ENCODE peak calls at places on chromosomes 16 and 17, in nine cellular contexts. One of them, this sample, is unnamed.

GRCh38 chr17:31575043-31575442 is 183.6 kb downstream of the RAB11FIP4 start:
- DNase-seq in activated B cell treated with CpG ODN at 0.5 μM for 24 hours: no peak
- DNase-seq in fibroblast of pulmonary artery: no peak
- DNase-seq in GM12865: no peak
- DNase-seq in CD8-positive, alpha-beta T cell: no peak
- DNase-seq in hepatocyte: no peak
- DNase-seq in glutamatergic neuron: no peak
- DNase-seq in RWPE1: no peak
- DNase-seq in endothelial cell: no peak
- DNase-seq in this sample: no peak

GRCh38 chr17:38561416-38562214 is 44.1 kb downstream of the SRCIN1 start:
- DNase-seq in CD8-positive, alpha-beta T cell: no peak
- DNase-seq in activated B cell treated with CpG ODN at 0.5 μM for 24 hours: no peak
- DNase-seq in endothelial cell: peak; percentile 49
- DNase-seq in fibroblast of pulmonary artery: no peak
- DNase-seq in hepatocyte: no peak
- DNase-seq in glutamatergic neuron: peak; percentile 71
- DNase-seq in GM12865: no peak
- DNase-seq in RWPE1: no peak
- DNase-seq in this sample: no peak

GRCh38 chr16:1610841-1611653 is 825 bp downstream of the IFT140 start:
- DNase-seq in glutamatergic neuron: no peak
- DNase-seq in RWPE1: no peak
- DNase-seq in fibroblast of pulmonary artery: no peak
- DNase-seq in endothelial cell: peak; percentile 10
- DNase-seq in activated B cell treated with CpG ODN at 0.5 μM for 24 hours: no peak
- DNase-seq in CD8-positive, alpha-beta T cell: no peak
- DNase-seq in hepatocyte: no peak
- DNase-seq in GM12865: peak; percentile 54
- DNase-seq in this sample: peak; percentile 21

GRCh38 chr16:3401719-3402397 is 843 bp downstream of the ZNF174 start:
- DNase-seq in glutamatergic neuron: peak; percentile 34
- DNase-seq in endothelial cell: peak; percentile 6
- DNase-seq in RWPE1: peak; percentile 13
- DNase-seq in CD8-positive, alpha-beta T cell: no peak
- DNase-seq in activated B cell treated with CpG ODN at 0.5 μM for 24 hours: no peak
- DNase-seq in hepatocyte: peak; percentile 19
- DNase-seq in GM12865: peak; percentile 9
- DNase-seq in fibroblast of pulmonary artery: peak; percentile 10
- DNase-seq in this sample: no peak

GRCh38 chr16:49658491-49658890 is 197.4 kb downstream of the ZNF423 start:
- DNase-seq in GM12865: no peak
- DNase-seq in CD8-positive, alpha-beta T cell: no peak
- DNase-seq in hepatocyte: no peak
- DNase-seq in glutamatergic neuron: no peak
- DNase-seq in activated B cell treated with CpG ODN at 0.5 μM for 24 hours: no peak
- DNase-seq in fibroblast of pulmonary artery: no peak
- DNase-seq in RWPE1: no peak
- DNase-seq in endothelial cell: no peak
- DNase-seq in this sample: no peak

GRCh38 chr17:71975331-71975801 is 145.5 kb upstream of the SOX9 start:
- DNase-seq in RWPE1: peak; percentile 24
- DNase-seq in CD8-positive, alpha-beta T cell: no peak
- DNase-seq in GM12865: no peak
- DNase-seq in fibroblast of pulmonary artery: peak; percentile 44
- DNase-seq in glutamatergic neuron: no peak
- DNase-seq in activated B cell treated with CpG ODN at 0.5 μM for 24 hours: no peak
- DNase-seq in endothelial cell: peak; percentile 41
- DNase-seq in hepatocyte: peak; percentile 64
- DNase-seq in this sample: no peak

GRCh38 chr17:81018044-81018802 is 16.7 kb upstream of the BAIAP2 start:
- DNase-seq in glutamatergic neuron: no peak
- DNase-seq in activated B cell treated with CpG ODN at 0.5 μM for 24 hours: no peak
- DNase-seq in CD8-positive, alpha-beta T cell: peak; percentile 34
- DNase-seq in RWPE1: no peak
- DNase-seq in endothelial cell: no peak
- DNase-seq in fibroblast of pulmonary artery: peak; percentile 43
- DNase-seq in hepatocyte: no peak
- DNase-seq in GM12865: peak; percentile 55
- DNase-seq in this sample: no peak

GRCh38 chr16:28258571-28258970 is 33.8 kb upstream of the SBK1 start:
- DNase-seq in activated B cell treated with CpG ODN at 0.5 μM for 24 hours: no peak
- DNase-seq in RWPE1: no peak
- DNase-seq in GM12865: no peak
- DNase-seq in glutamatergic neuron: peak; percentile 40
- DNase-seq in fibroblast of pulmonary artery: peak; percentile 19
- DNase-seq in hepatocyte: peak; percentile 43
- DNase-seq in endothelial cell: no peak
- DNase-seq in CD8-positive, alpha-beta T cell: no peak
- DNase-seq in this sample: no peak

GRCh38 chr17:75693500-75694481 is 26.7 kb downstream of the SAP30BP start:
- DNase-seq in glutamatergic neuron: peak; percentile 30
- DNase-seq in hepatocyte: peak; percentile 57
- DNase-seq in activated B cell treated with CpG ODN at 0.5 μM for 24 hours: no peak
- DNase-seq in GM12865: no peak
- DNase-seq in fibroblast of pulmonary artery: peak; percentile 69
- DNase-seq in RWPE1: peak; percentile 63
- DNase-seq in CD8-positive, alpha-beta T cell: no peak
- DNase-seq in endothelial cell: no peak
- DNase-seq in this sample: no peak

GRCh38 chr16:17331071-17331521 is 139.7 kb downstream of the XYLT1 start:
- DNase-seq in activated B cell treated with CpG ODN at 0.5 μM for 24 hours: no peak
- DNase-seq in GM12865: no peak
- DNase-seq in endothelial cell: no peak
- DNase-seq in glutamatergic neuron: no peak
- DNase-seq in RWPE1: no peak
- DNase-seq in hepatocyte: no peak
- DNase-seq in CD8-positive, alpha-beta T cell: no peak
- DNase-seq in fibroblast of pulmonary artery: no peak
- DNase-seq in this sample: no peak

GRCh38 chr16:47490471-47490870 is 29.3 kb downstream of the PHKB start:
- DNase-seq in endothelial cell: no peak
- DNase-seq in GM12865: no peak
- DNase-seq in glutamatergic neuron: no peak
- DNase-seq in RWPE1: no peak
- DNase-seq in activated B cell treated with CpG ODN at 0.5 μM for 24 hours: no peak
- DNase-seq in CD8-positive, alpha-beta T cell: no peak
- DNase-seq in fibroblast of pulmonary artery: no peak
- DNase-seq in hepatocyte: no peak
- DNase-seq in this sample: no peak

GRCh38 chr16:58426095-58426494 is 33.8 kb downstream of the GINS3 start:
- DNase-seq in endothelial cell: no peak
- DNase-seq in RWPE1: no peak
- DNase-seq in GM12865: peak; percentile 56
- DNase-seq in activated B cell treated with CpG ODN at 0.5 μM for 24 hours: no peak
- DNase-seq in CD8-positive, alpha-beta T cell: peak; percentile 11
- DNase-seq in hepatocyte: no peak
- DNase-seq in fibroblast of pulmonary artery: no peak
- DNase-seq in glutamatergic neuron: no peak
- DNase-seq in this sample: no peak

GRCh38 chr17:64202683-64203430 is 60.2 kb downstream of the TEX2 start:
- DNase-seq in CD8-positive, alpha-beta T cell: no peak
- DNase-seq in fibroblast of pulmonary artery: peak; percentile 56
- DNase-seq in endothelial cell: no peak
- DNase-seq in RWPE1: peak; percentile 41
- DNase-seq in GM12865: no peak
- DNase-seq in hepatocyte: no peak
- DNase-seq in activated B cell treated with CpG ODN at 0.5 μM for 24 hours: no peak
- DNase-seq in glutamatergic neuron: no peak
- DNase-seq in this sample: no peak

GRCh38 chr16:77434365-77435239 is at the start of gene ADAMTS18:
- DNase-seq in RWPE1: no peak
- DNase-seq in CD8-positive, alpha-beta T cell: no peak
- DNase-seq in activated B cell treated with CpG ODN at 0.5 μM for 24 hours: no peak
- DNase-seq in hepatocyte: peak; percentile 30
- DNase-seq in glutamatergic neuron: peak; percentile 61
- DNase-seq in GM12865: no peak
- DNase-seq in fibroblast of pulmonary artery: no peak
- DNase-seq in endothelial cell: peak; percentile 13
- DNase-seq in this sample: peak; percentile 43

GRCh38 chr17:36937961-36938565 is 788 bp downstream of the LHX1 start:
- DNase-seq in activated B cell treated with CpG ODN at 0.5 μM for 24 hours: peak; percentile 30
- DNase-seq in GM12865: no peak
- DNase-seq in endothelial cell: no peak
- DNase-seq in hepatocyte: no peak
- DNase-seq in fibroblast of pulmonary artery: peak; percentile 45
- DNase-seq in RWPE1: no peak
- DNase-seq in CD8-positive, alpha-beta T cell: peak; percentile 16
- DNase-seq in glutamatergic neuron: peak; percentile 47
- DNase-seq in this sample: no peak

GRCh38 chr17:19269102-19269501 is 31.9 kb downstream of the EPN2 start:
- DNase-seq in glutamatergic neuron: no peak
- DNase-seq in hepatocyte: no peak
- DNase-seq in RWPE1: no peak
- DNase-seq in CD8-positive, alpha-beta T cell: no peak
- DNase-seq in GM12865: no peak
- DNase-seq in activated B cell treated with CpG ODN at 0.5 μM for 24 hours: no peak
- DNase-seq in fibroblast of pulmonary artery: no peak
- DNase-seq in endothelial cell: no peak
- DNase-seq in this sample: no peak

GRCh38 chr16:15885560-15886001 is 2.8 kb downstream of the CEP20 start:
- DNase-seq in glutamatergic neuron: no peak
- DNase-seq in CD8-positive, alpha-beta T cell: no peak
- DNase-seq in GM12865: no peak
- DNase-seq in endothelial cell: no peak
- DNase-seq in fibroblast of pulmonary artery: peak; percentile 44
- DNase-seq in hepatocyte: no peak
- DNase-seq in activated B cell treated with CpG ODN at 0.5 μM for 24 hours: no peak
- DNase-seq in RWPE1: no peak
- DNase-seq in this sample: no peak

DNA sequence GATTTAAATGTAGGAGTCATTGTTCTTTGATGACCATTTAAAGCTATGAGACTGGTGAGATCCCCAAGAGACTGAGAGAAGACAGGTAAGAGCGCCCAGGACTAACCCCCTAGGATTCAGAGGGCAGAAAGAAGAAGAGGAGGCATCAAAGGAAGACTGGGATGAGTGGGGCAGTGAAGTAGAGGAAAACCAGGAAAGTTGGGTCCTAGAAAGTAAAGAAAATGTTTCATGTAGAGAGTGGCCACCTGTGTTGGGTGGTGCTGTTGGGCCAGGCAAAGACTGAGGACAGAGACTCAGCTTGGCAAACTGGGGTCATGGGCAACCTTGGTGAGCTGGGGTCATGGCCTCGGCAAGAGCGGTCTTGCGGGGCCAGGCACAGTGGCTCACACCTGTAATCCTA is 1.3 kb upstream of the HAP1 start:
- DNase-seq in CD8-positive, alpha-beta T cell: no peak
- DNase-seq in hepatocyte: no peak
- DNase-seq in RWPE1: no peak
- DNase-seq in glutamatergic neuron: no peak
- DNase-seq in activated B cell treated with CpG ODN at 0.5 μM for 24 hours: no peak
- DNase-seq in endothelial cell: no peak
- DNase-seq in fibroblast of pulmonary artery: no peak
- DNase-seq in GM12865: no peak
- DNase-seq in this sample: no peak
- TF ChIP-seq CTCF in CD8-positive, alpha-beta T cell: no peak
- TF ChIP-seq CTCF in hepatocyte: no peak
- TF ChIP-seq CTCF in RWPE1: no peak
- TF ChIP-seq CTCF in glutamatergic neuron: no peak
- TF ChIP-seq CTCF in activated B cell treated with CpG ODN at 0.5 μM for 24 hours: no peak
- TF ChIP-seq CTCF in endothelial cell: no peak
- TF ChIP-seq CTCF in fibroblast of pulmonary artery: no peak
- TF ChIP-seq CTCF in GM12865: no peak
- TF ChIP-seq CTCF in this sample: no peak

DNA sequence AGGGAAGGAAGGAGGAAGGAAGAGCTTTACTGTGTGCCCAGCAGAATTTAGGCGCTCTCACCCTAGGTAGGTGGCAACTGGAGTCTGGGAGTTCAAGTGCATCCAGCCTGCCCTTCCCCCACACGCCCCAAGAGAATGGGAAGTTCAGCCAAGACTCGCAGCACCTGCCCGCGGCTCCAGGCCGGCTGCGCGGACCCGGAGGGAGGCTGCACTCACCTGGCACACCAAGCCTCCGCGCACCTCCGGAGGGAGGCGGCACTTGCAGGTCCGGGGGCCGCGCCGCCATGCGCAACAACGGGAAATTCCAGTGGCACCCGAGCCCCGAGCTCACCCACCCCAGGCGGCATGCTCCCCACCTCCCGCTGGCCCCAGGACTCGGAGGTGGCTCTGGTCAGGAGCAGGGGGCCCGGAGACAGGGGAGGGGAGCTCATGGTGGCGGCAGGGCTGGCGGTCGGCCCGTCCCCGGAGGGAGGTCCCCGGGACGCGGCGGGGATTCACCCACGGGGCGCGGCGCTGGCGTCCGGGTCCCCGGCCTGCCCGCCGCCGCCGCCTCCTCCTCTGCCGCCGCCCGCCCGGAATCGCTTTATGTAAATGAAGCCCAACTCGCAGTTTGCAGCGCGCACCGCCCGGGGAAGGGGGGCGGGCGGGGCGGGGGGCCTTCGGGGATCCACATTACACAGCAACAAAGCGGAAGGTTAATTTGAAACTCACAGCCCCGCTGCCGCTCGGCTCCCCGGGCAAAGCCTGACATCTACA is at the start of gene ZFHX3:
- DNase-seq in endothelial cell: no peak
- DNase-seq in CD8-positive, alpha-beta T cell: no peak
- DNase-seq in RWPE1: no peak
- DNase-seq in GM12865: peak; percentile 82
- DNase-seq in glutamatergic neuron: peak; percentile 70
- DNase-seq in hepatocyte: peak; percentile 83
- DNase-seq in activated B cell treated with CpG ODN at 0.5 μM for 24 hours: peak; percentile 70
- DNase-seq in fibroblast of pulmonary artery: peak; percentile 55
- DNase-seq in this sample: peak; percentile 51
- TF ChIP-seq CTCF in endothelial cell: no peak
- TF ChIP-seq CTCF in CD8-positive, alpha-beta T cell: no peak
- TF ChIP-seq CTCF in RWPE1: peak; percentile 34
- TF ChIP-seq CTCF in GM12865: peak; percentile 28
- TF ChIP-seq CTCF in glutamatergic neuron: no peak
- TF ChIP-seq CTCF in hepatocyte: peak; percentile 39
- TF ChIP-seq CTCF in activated B cell treated with CpG ODN at 0.5 μM for 24 hours: no peak
- TF ChIP-seq CTCF in fibroblast of pulmonary artery: no peak
- TF ChIP-seq CTCF in this sample: no peak

GRCh38 chr17:29567362-29568330 is 809 bp upstream of the ABHD15 start:
- DNase-seq in GM12865: peak; percentile 89
- DNase-seq in fibroblast of pulmonary artery: no peak
- DNase-seq in activated B cell treated with CpG ODN at 0.5 μM for 24 hours: peak; percentile 73
- DNase-seq in endothelial cell: peak; percentile 53
- DNase-seq in CD8-positive, alpha-beta T cell: peak; percentile 75
- DNase-seq in glutamatergic neuron: peak; percentile 67
- DNase-seq in RWPE1: peak; percentile 51
- DNase-seq in hepatocyte: peak; percentile 80
- DNase-seq in this sample: peak; percentile 52
- TF ChIP-seq CTCF in GM12865: peak; percentile 59
- TF ChIP-seq CTCF in fibroblast of pulmonary artery: peak; percentile 19
- TF ChIP-seq CTCF in activated B cell treated with CpG ODN at 0.5 μM for 24 hours: no peak
- TF ChIP-seq CTCF in endothelial cell: no peak
- TF ChIP-seq CTCF in CD8-positive, alpha-beta T cell: peak; percentile 27
- TF ChIP-seq CTCF in glutamatergic neuron: no peak
- TF ChIP-seq CTCF in RWPE1: peak; percentile 62
- TF ChIP-seq CTCF in hepatocyte: peak; percentile 31
- TF ChIP-seq CTCF in this sample: peak; percentile 47

DNA sequence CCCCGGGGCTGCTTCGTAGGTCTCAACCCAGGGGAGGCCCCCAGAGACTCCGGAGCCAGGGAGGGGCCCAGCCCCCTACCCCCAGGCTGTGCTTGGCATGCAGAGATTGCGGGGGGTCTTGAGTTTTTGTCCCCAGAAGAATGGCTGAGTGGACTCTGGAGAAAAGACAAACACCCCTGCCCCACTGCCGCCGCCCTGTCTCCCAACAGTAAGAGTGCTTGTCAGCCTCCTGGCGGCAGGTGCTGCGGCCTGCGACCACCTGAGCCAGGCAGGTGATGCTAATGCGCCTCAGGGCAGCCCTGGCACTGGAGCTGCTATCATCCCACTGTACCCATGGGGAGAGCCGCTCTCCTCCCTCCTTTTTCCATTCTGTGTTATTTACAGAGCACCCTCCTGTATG is 2.7 kb upstream of the IL17C start:
- DNase-seq in RWPE1: no peak
- DNase-seq in glutamatergic neuron: no peak
- DNase-seq in fibroblast of pulmonary artery: no peak
- DNase-seq in CD8-positive, alpha-beta T cell: no peak
- DNase-seq in hepatocyte: no peak
- DNase-seq in endothelial cell: no peak
- DNase-seq in GM12865: no peak
- DNase-seq in activated B cell treated with CpG ODN at 0.5 μM for 24 hours: no peak
- DNase-seq in this sample: no peak
- TF ChIP-seq CTCF in RWPE1: no peak
- TF ChIP-seq CTCF in glutamatergic neuron: no peak
- TF ChIP-seq CTCF in fibroblast of pulmonary artery: no peak
- TF ChIP-seq CTCF in CD8-positive, alpha-beta T cell: no peak
- TF ChIP-seq CTCF in hepatocyte: no peak
- TF ChIP-seq CTCF in endothelial cell: no peak
- TF ChIP-seq CTCF in GM12865: no peak
- TF ChIP-seq CTCF in activated B cell treated with CpG ODN at 0.5 μM for 24 hours: no peak
- TF ChIP-seq CTCF in this sample: no peak